ENCODE peak calls at places on chromosomes 1 and 21, in ten cellular contexts. H is anterior cingulate cortex, S is Right ventricle myocardium superior, Q is DMS53, R is transverse colon, P is iris pigment epithelial cell, C is fibroblast of pulmonary artery, V is memory B cell, M is A673, I is fibroblast of the aortic adventitia. Z is an unnamed sample.

GRCh38 chr1:107444302-107444701 is 303.5 kb downstream of the NTNG1 start:
- DNase-seq in H (no peak), S (no peak), Q (no peak), R (no peak), P (no peak), C (no peak), V (no peak), M (no peak), I (no peak), Z (no peak)

GRCh38 chr1:32755098-32755809 is 52.7 kb upstream of the SYNC start:
- DNase-seq in H (peak; percentile 35), S (no peak), Q (no peak), R (no peak), P (no peak), C (no peak), V (no peak), M (no peak), I (no peak), Z (peak; percentile 9)

GRCh38 chr1:42332877-42333276 is 2.2 kb downstream of the FOXJ3 start:
- DNase-seq in H (no peak), S (no peak), Q (no peak), R (no peak), P (no peak), C (no peak), V (no peak), M (no peak), I (no peak), Z (no peak)

GRCh38 chr1:181479137-181479745 is 4.1 kb upstream of the CACNA1E start:
- DNase-seq in H (peak; percentile 34), S (peak; percentile 69), Q (peak; percentile 85), R (peak; percentile 26), P (peak; percentile 75), C (peak; percentile 73), V (peak; percentile 49), M (peak; percentile 67), I (peak; percentile 76), Z (peak; percentile 33)

GRCh38 chr1:87329756-87330200 is 1.1 kb downstream of the LMO4 start:
- DNase-seq in H (no peak), S (no peak), Q (peak; percentile 63), R (no peak), P (peak; percentile 23), C (peak; percentile 31), V (peak; percentile 24), M (peak; percentile 37), I (peak; percentile 44), Z (no peak)

GRCh38 chr1:223197923-223198627 is 55.0 kb upstream of the TLR5 start:
- DNase-seq in H (no peak), S (no peak), Q (no peak), R (no peak), P (no peak), C (no peak), V (no peak), M (no peak), I (no peak), Z (no peak)

GRCh38 chr1:226778657-226779058 is 39.6 kb upstream of the ITPKB start:
- DNase-seq in H (no peak), S (no peak), Q (no peak), R (peak; percentile 51), P (peak; percentile 96), C (peak; percentile 100), V (no peak), M (no peak), I (peak; percentile 100), Z (no peak)

GRCh38 chr1:62882161-62882560 is 98.2 kb downstream of the ATG4C start:
- DNase-seq in H (no peak), S (no peak), Q (no peak), R (no peak), P (no peak), C (no peak), V (no peak), M (no peak), I (no peak), Z (no peak)

GRCh38 chr1:78333426-78334012 is 157.3 kb upstream of the PTGFR start:
- DNase-seq in H (no peak), S (no peak), Q (peak; percentile 69), R (no peak), P (peak; percentile 72), C (peak; percentile 71), V (no peak), M (peak; percentile 61), I (peak; percentile 78), Z (no peak)

GRCh38 chr21:32520885-32521735 is 64.2 kb downstream of the TCP10L start:
- DNase-seq in H (peak; percentile 55), S (peak; percentile 95), Q (no peak), R (peak; percentile 63), P (peak; percentile 97), C (peak; percentile 99), V (no peak), M (peak; percentile 94), I (peak; percentile 99), Z (no peak)

GRCh38 chr1:18384477-18384876 is 96.3 kb upstream of the KLHDC7A start:
- DNase-seq in H (no peak), S (no peak), Q (no peak), R (no peak), P (no peak), C (no peak), V (no peak), M (no peak), I (no peak), Z (no peak)

GRCh38 chr1:197928849-197929336 is 11.7 kb downstream of the LHX9 start:
- DNase-seq in H (no peak), S (no peak), Q (no peak), R (no peak), P (no peak), C (no peak), V (no peak), M (no peak), I (no peak), Z (no peak)

GRCh38 chr1:219323426-219323825 is 149.7 kb downstream of the LYPLAL1 start:
- DNase-seq in H (no peak), S (no peak), Q (peak; percentile 9), R (no peak), P (peak; percentile 40), C (no peak), V (no peak), M (no peak), I (no peak), Z (no peak)

GRCh38 chr1:91712393-91712792 is 173.6 kb downstream of the TGFBR3 start:
- DNase-seq in H (no peak), S (no peak), Q (no peak), R (no peak), P (no peak), C (no peak), V (no peak), M (no peak), I (no peak), Z (no peak)

GRCh38 chr1:193156117-193156825 is 30.1 kb downstream of the B3GALT2 start:
- DNase-seq in H (no peak), S (no peak), Q (no peak), R (no peak), P (no peak), C (no peak), V (no peak), M (no peak), I (no peak), Z (no peak)

GRCh38 chr1:27099904-27100796 is 54.8 kb downstream of the SLC9A1 start:
- DNase-seq in H (no peak), S (peak; percentile 80), Q (peak; percentile 73), R (no peak), P (peak; percentile 56), C (peak; percentile 83), V (no peak), M (peak; percentile 54), I (peak; percentile 89), Z (no peak)

GRCh38 chr1:158646465-158646864 is 40.0 kb downstream of the SPTA1 start:
- DNase-seq in H (no peak), S (no peak), Q (no peak), R (no peak), P (no peak), C (no peak), V (no peak), M (no peak), I (no peak), Z (no peak)

GRCh38 chr1:94654031-94654430 is 112.5 kb upstream of the F3 start:
- DNase-seq in H (no peak), S (no peak), Q (peak; percentile 39), R (no peak), P (peak; percentile 69), C (peak; percentile 54), V (no peak), M (no peak), I (no peak), Z (no peak)

GRCh38 chr21:42010507-42011493 is 640 bp upstream of the ZBTB21 start:
- DNase-seq in H (no peak), S (no peak), Q (peak; percentile 87), R (peak; percentile 48), P (peak; percentile 17), C (no peak), V (peak; percentile 21), M (peak; percentile 37), I (no peak), Z (no peak)

GRCh38 chr1:40064797-40065492 is 24.4 kb downstream of the CAP1 start:
- DNase-seq in H (no peak), S (no peak), Q (no peak), R (peak; percentile 25), P (no peak), C (peak; percentile 34), V (peak; percentile 53), M (no peak), I (no peak), Z (no peak)

GRCh38 chr1:20069932-20070331 is at the start of gene PLA2G5:
- DNase-seq in H (peak; percentile 44), S (peak; percentile 92), Q (no peak), R (peak; percentile 22), P (peak; percentile 19), C (peak; percentile 52), V (no peak), M (no peak), I (peak; percentile 73), Z (peak; percentile 47)

GRCh38 chr1:218705911-218706893 is 361.1 kb downstream of the TGFB2 start:
- DNase-seq in H (no peak), S (no peak), Q (peak; percentile 68), R (no peak), P (peak; percentile 100), C (peak; percentile 94), V (no peak), M (peak; percentile 17), I (peak; percentile 97), Z (no peak)

GRCh38 chr21:28160378-28160777 is 832.3 kb downstream of the LTN1 start:
- DNase-seq in H (no peak), S (peak; percentile 18), Q (no peak), R (no peak), P (peak; percentile 10), C (peak; percentile 30), V (no peak), M (no peak), I (peak; percentile 68), Z (no peak)

GRCh38 chr1:7519181-7519860 is 251.8 kb upstream of the VAMP3 start:
- DNase-seq in H (no peak), S (no peak), Q (no peak), R (no peak), P (no peak), C (no peak), V (no peak), M (no peak), I (no peak), Z (no peak)

GRCh38 chr21:37658994-37659458 is 257.2 kb downstream of the KCNJ6 start:
- DNase-seq in H (no peak), S (no peak), Q (no peak), R (no peak), P (peak; percentile 77), C (peak; percentile 77), V (no peak), M (no peak), I (peak; percentile 83), Z (no peak)

GRCh38 chr1:81833722-81834121 is 33.0 kb downstream of the ADGRL2 start:
- DNase-seq in H (no peak), S (no peak), Q (no peak), R (no peak), P (no peak), C (peak; percentile 74), V (no peak), M (no peak), I (peak; percentile 59), Z (no peak)

GRCh38 chr1:16386454-16387113 is 19.5 kb downstream of the SZRD1 start:
- DNase-seq in H (no peak), S (peak; percentile 39), Q (no peak), R (no peak), P (peak; percentile 77), C (peak; percentile 81), V (no peak), M (no peak), I (peak; percentile 92), Z (no peak)

GRCh38 chr1:38685373-38685772 is 174.2 kb downstream of the RRAGC start:
- DNase-seq in H (no peak), S (no peak), Q (no peak), R (no peak), P (no peak), C (no peak), V (no peak), M (no peak), I (no peak), Z (no peak)